ENCODE peak calls at places on chromosomes 2 and 18, in five cellular contexts. J is H1, H is HepG2, M is K562, I is SK-N-SH. S is an unnamed sample.

GRCh38 chr2:204538179-204539009 is 6.9 kb upstream of the PARD3B start:
- DNase-seq in J (no peak), H (no peak), M (no peak), I (peak), S (no peak)

GRCh38 chr2:207362716-207363115 is 167.0 kb upstream of the CREB1 start:
- DNase-seq in J (no peak), H (no peak), M (no peak), I (no peak), S (no peak)

GRCh38 chr2:202038471-202039277 is 5.0 kb downstream of the FZD7 start:
- DNase-seq in J (no peak), H (no peak), M (peak), I (no peak), S (no peak)

GRCh38 chr2:69305712-69306611 is 81.1 kb downstream of the GFPT1 start:
- DNase-seq in J (no peak), H (no peak), M (no peak), I (peak), S (no peak)

GRCh38 chr2:19368760-19369159 is 10.3 kb upstream of the OSR1 start:
- DNase-seq in J (no peak), H (no peak), M (no peak), I (no peak), S (no peak)

GRCh38 chr18:49048361-49048760 is 97.6 kb upstream of the SMAD7 start:
- DNase-seq in J (no peak), H (no peak), M (no peak), I (no peak), S (no peak)

GRCh38 chr2:19171409-19171808 is 187.0 kb downstream of the OSR1 start:
- DNase-seq in J (no peak), H (no peak), M (no peak), I (no peak), S (no peak)

GRCh38 chr2:241640165-241640795 is 2.8 kb downstream of the ATG4B start:
- DNase-seq in J (no peak), H (no peak), M (no peak), I (no peak), S (no peak)

GRCh38 chr2:101754613-101755012 is 57.1 kb downstream of the MAP4K4 start:
- DNase-seq in J (no peak), H (no peak), M (no peak), I (no peak), S (no peak)

GRCh38 chr2:28360742-28361293 is 31.8 kb upstream of the FOSL2 start:
- DNase-seq in J (no peak), H (no peak), M (peak), I (no peak), S (no peak)

GRCh38 chr2:237858294-237859081 is 935 bp upstream of the RAMP1 start:
- DNase-seq in J (peak), H (peak), M (peak), I (peak), S (peak)
- H3K4me3 ChIP-seq in J (peak), H (peak), M (no peak), I (peak), S (no peak)

DNA sequence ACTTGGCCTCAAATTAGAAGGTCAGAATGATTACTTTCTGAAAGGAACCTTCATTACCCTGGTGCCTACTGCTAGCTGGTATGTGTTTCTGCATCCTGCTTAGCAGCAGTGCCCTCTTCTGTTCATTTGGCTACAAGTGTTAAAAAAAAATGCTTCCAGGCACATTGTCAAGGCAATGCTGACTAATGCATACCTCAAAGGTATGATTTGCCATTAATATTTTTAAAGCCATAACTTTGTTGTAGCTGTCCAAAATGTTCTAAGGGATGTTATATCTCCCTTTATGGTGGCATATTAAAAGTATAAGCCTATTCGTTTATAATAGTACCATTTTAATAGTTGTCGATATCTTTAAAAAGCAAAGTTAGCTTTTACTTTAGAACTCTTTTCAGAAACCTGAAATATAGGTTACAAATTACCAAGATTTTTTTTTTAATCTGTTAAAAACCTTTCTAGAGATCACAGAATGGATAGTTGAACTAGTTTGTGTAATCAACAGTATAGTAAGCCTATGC is 52.0 kb upstream of the FAM171B start:
- DNase-seq in J (no peak), H (peak), M (peak), I (peak), S (peak)
- TF ChIP-seq GABPA in J (no peak), H (no peak), M (no peak), I (no peak), S (no peak)

GRCh38 chr2:176085120-176085788 is 1.5 kb upstream of the EVX2 start:
- DNase-seq in J (no peak), H (no peak), M (no peak), I (peak), S (no peak)

GRCh38 chr2:176082885-176083731 is 654 bp downstream of the EVX2 start:
- DNase-seq in J (no peak), H (no peak), M (no peak), I (peak), S (no peak)

GRCh38 chr2:176084629-176085119 is 912 bp upstream of the EVX2 start:
- DNase-seq in J (no peak), H (no peak), M (no peak), I (no peak), S (no peak)

GRCh38 chr2:176081993-176082884 is 1.5 kb downstream of the EVX2 start:
- DNase-seq in J (no peak), H (no peak), M (no peak), I (peak), S (no peak)

GRCh38 chr2:176083796-176084261 is at the start of gene EVX2:
- DNase-seq in J (no peak), H (no peak), M (no peak), I (no peak), S (no peak)
- H3K4me3 ChIP-seq in J (no peak), H (peak), M (no peak), I (no peak), S (no peak)

GRCh38 chr18:58967643-58968291 is 103.1 kb downstream of the ZNF532 start:
- DNase-seq in J (no peak), H (no peak), M (no peak), I (no peak), S (no peak)
- TF ChIP-seq GABPA in J (no peak), H (no peak), M (no peak), I (no peak), S (no peak)

GRCh38 chr2:232925769-232926163 is 55.7 kb downstream of the SNORC start:
- DNase-seq in J (no peak), H (no peak), M (no peak), I (no peak), S (no peak)

GRCh38 chr2:232927793-232928563 is 57.9 kb downstream of the SNORC start:
- DNase-seq in J (no peak), H (no peak), M (peak), I (peak), S (no peak)

GRCh38 chr2:232927041-232927792 is 57.2 kb downstream of the SNORC start:
- DNase-seq in J (no peak), H (no peak), M (peak), I (peak), S (no peak)

GRCh38 chr2:232925153-232925768 is 55.2 kb downstream of the SNORC start:
- DNase-seq in J (no peak), H (no peak), M (no peak), I (no peak), S (no peak)

GRCh38 chr2:232926448-232927040 is 56.5 kb downstream of the SNORC start:
- DNase-seq in J (no peak), H (no peak), M (peak), I (peak), S (no peak)
- H3K4me3 ChIP-seq in J (peak), H (no peak), M (no peak), I (no peak), S (no peak)

GRCh38 chr2:10918661-10919414 is 7.1 kb downstream of the KCNF1 start:
- DNase-seq in J (no peak), H (no peak), M (peak), I (no peak), S (no peak)
- TF ChIP-seq GABPA in J (no peak), H (no peak), M (no peak), I (no peak), S (no peak)

DNA sequence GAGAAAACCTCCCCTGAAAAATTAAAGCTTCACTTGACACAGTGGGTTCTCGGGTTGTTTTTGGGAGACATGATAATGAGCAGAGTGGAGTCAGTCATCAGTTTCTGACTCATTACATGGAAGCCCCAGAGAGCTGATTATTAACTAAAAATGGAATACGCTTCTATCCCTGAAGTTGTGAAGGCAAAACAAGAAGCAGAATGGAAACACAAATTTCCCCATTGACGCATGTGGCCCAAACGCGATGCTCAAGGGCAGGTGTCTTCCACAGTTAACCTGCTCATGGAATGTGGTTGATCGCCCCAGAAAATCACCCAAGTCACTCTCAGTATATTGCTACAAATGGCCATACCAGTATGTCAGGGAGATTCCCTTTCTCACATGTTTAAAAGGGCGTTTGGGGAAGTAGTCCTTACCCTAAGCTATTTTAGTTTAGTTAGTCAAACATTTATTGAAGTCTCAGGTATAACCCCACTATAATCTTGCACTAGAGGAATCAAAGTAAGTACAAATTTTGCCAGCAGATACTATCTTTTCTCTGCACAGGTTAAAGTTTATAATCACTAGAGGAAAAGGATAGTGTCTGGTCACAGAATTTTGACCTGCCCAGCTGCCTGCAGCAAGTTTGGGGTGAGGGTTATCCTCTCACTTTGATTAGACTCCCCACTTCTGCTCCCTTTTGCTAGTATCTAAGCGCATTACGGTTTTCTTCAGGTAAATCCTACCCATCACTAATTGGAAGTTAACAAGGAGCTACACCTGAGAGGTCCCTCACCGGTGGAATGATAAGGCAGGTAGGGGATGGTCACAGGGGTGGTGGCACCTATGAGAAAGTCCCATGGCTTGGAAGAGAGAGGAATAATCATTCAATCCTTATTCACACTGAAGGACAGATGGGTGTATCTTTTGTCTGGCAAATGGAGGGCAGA is 7.8 kb downstream of the BCL2 start:
- DNase-seq in J (no peak), H (no peak), M (no peak), I (no peak), S (no peak)
- H3K4me3 ChIP-seq in J (no peak), H (no peak), M (no peak), I (no peak), S (no peak)

DNA sequence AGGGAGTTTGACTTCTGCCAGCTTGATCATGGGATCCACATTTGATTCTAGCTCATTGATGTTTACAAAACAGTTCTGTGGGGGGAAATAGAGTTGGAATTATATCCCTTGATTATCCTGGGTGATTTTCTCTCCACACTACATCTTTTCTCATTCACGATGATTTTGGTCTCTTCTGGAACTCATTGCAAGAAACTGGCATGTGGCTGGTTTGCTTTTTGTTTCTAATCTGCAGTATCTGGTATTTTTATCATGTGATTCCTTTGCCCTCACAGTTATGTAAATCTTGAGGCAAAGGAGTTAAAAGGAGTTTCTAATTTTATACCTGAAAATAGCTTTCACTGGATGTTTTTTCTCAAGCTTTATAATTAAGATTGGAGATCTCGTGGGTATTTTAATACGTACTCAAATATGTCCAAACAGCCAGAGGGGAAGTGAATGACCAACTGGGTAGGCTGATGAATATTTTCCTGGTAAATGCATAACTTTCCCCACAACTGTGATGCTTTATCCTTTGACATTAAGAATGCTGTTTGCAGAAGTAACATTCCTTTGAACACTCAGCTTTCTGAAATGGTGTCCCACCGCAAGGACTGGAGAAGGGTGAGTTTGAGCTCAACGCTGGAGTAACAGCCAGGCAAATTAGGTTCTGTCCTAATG is 502.9 kb upstream of the ZEB2 start:
- DNase-seq in J (no peak), H (no peak), M (no peak), I (no peak), S (no peak)
- TF ChIP-seq GABPA in J (no peak), H (no peak), M (no peak), I (no peak), S (no peak)